ENCODE peak calls at places on chromosomes 2 and 18, in five cellular contexts. F is heart right ventricle; S is CD4-positive, CD25-positive, alpha-beta regulatory T cell; Z is Panc1; N is astrocyte. Y is an unnamed sample. For H3K27me3 and H3K4me1, the result is how much of the 10 kb centered on the place peaks cover.

GRCh38 chr18:44589709-44590108 is 91.0 kb upstream of the SETBP1 start:
- DNase-seq in Z (no peak), N (peak), S (no peak), F (no peak), Y (no peak)

GRCh38 chr2:158179660-158180059 is 78.0 kb downstream of the UPP2 start:
- DNase-seq in F (no peak), Z (no peak), N (no peak), S (no peak), Y (peak)

GRCh38 chr2:128177315-128177714 is 86.3 kb downstream of the UGGT1 start:
- DNase-seq in F (no peak), S (no peak), N (no peak), Z (no peak), Y (no peak)

GRCh38 chr2:26666671-26667070 is 25.5 kb upstream of the CIB4 start:
- DNase-seq in N (no peak), Z (no peak), S (no peak), F (no peak), Y (no peak)

GRCh38 chr2:106631281-106631680 is 144.1 kb downstream of the CD8B2 start:
- DNase-seq in N (no peak), Z (no peak), S (no peak), F (no peak), Y (no peak)

GRCh38 chr18:44536619-44537018 is 144.1 kb upstream of the SETBP1 start:
- DNase-seq in N (no peak), Z (no peak), S (no peak), F (no peak), Y (no peak)

GRCh38 chr18:6236258-6236657 is 178.5 kb downstream of the L3MBTL4 start:
- DNase-seq in F (no peak), N (no peak), Z (no peak), S (no peak), Y (no peak)

GRCh38 chr2:207765541-207765940 is 4.2 kb downstream of the FZD5 start:
- DNase-seq in Z (no peak), N (no peak), S (no peak), F (no peak), Y (no peak)

GRCh38 chr2:239466046-239466754 is 65.4 kb upstream of the HDAC4 start:
- DNase-seq in N (no peak), Z (no peak), S (no peak), F (no peak), Y (no peak)

GRCh38 chr2:17479875-17480274 is 38.4 kb downstream of the RAD51AP2 start:
- DNase-seq in S (no peak), N (peak), Z (no peak), F (no peak), Y (no peak)

GRCh38 chr2:32900246-32901000 is 46.3 kb upstream of the LTBP1 start:
- DNase-seq in F (no peak), N (no peak), S (no peak), Z (no peak), Y (no peak)

GRCh38 chr2:10932345-10933151 is 20.8 kb downstream of the KCNF1 start:
- DNase-seq in Z (no peak), F (no peak), S (no peak), N (no peak), Y (no peak)

GRCh38 chr2:10934308-10934978 is 22.7 kb downstream of the KCNF1 start:
- DNase-seq in N (no peak), Z (no peak), F (no peak), S (no peak), Y (no peak)

GRCh38 chr2:10931710-10932255 is 20.0 kb downstream of the KCNF1 start:
- DNase-seq in N (peak), Z (peak), F (no peak), S (no peak), Y (no peak)

GRCh38 chr2:10933700-10934225 is 22.0 kb downstream of the KCNF1 start:
- DNase-seq in Z (no peak), S (no peak), F (no peak), N (no peak), Y (no peak)

DNA sequence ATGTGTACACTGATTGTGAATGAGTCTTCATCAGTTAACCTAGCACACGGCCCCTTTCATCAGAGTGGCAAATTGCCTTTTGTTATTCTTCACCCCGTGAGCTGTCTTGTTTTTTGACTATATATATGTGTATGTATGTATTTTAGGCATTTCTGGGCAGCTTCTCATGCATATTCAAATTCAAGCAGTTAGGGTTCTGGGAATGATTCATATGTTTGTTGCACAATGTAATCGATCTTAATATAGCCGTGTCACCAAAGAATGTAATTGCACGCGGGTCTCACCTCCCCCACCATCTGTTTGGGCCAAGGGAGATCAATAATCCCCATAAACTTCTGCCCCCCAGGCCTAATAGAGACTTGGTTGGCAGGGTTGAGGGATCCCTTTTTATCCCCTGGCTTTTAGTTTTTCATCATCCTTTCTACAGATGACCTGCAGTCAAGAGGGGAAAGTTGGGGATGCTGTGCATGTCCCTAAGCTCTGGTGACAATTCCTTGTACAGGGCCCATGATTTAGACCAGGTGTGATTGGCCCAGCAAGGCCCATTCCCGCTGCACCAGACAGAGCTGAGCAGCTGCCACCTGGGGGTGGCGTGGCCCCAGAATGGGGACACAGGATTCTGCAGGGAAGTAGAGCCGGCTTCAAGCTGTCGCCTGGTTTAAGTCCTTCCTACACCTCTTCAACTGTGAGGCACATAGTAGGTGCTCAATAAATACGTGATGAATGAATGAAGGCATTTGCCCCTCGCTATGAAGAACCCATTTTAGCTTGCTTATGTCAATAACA is 19.2 kb downstream of the KCNF1 start:
- DNase-seq in S (no peak), F (no peak), N (peak), Z (no peak), Y (no peak)
- H3K27me3 ChIP-seq in S (under half), F (under half), N (under half), Z (under half), Y (under half)

DNA sequence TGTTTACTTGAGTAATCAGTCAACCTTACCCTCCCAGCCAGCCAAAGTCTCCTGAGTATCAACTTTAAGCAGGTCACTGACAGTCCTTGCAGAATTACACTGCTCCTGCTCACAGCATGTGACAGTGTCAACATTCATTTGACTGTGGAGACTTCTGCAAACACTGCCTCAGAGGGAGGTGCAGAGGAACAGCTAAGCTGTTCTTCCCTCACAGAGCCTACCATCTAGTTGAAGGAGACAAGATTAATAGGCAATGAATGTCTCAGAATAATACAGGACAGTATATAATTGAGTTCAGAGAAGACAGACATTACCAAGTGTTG is 11.9 kb downstream of the SLC14A2 start:
- DNase-seq in F (no peak), N (no peak), Z (no peak), S (no peak), Y (no peak)
- H3K27ac ChIP-seq in F (no peak), N (no peak), Z (no peak), S (no peak), Y (no peak)

DNA sequence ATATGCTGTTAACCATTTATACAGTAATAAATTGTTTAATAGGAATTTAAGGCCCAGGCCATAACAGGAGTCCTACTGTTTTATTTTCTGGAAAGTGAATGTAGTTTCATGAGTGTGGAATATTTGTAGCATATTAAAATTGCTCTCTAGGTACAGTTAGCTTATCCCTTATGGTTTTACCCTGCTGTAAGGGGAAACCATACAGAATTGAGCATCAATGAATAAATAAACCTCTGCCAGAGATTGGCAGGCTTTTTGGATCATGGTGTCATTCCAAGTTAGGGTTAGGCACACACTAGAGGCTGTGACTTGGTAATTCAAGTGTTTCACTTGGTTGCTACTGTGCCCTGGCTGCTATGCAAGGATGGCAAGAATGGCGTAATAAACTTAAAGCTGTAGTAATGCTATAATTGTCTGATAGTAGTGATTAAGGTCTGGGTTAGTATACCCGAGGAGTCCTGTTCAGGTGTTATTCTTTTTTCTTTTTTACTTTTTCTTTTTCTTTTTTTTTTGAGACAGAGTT is 30.4 kb downstream of the BMPR2 start:
- DNase-seq in S (no peak), N (no peak), Z (no peak), F (no peak), Y (no peak)
- H3K4me1 ChIP-seq in S (under half), N (under half), Z (under half), F (under half), Y (under half)

DNA sequence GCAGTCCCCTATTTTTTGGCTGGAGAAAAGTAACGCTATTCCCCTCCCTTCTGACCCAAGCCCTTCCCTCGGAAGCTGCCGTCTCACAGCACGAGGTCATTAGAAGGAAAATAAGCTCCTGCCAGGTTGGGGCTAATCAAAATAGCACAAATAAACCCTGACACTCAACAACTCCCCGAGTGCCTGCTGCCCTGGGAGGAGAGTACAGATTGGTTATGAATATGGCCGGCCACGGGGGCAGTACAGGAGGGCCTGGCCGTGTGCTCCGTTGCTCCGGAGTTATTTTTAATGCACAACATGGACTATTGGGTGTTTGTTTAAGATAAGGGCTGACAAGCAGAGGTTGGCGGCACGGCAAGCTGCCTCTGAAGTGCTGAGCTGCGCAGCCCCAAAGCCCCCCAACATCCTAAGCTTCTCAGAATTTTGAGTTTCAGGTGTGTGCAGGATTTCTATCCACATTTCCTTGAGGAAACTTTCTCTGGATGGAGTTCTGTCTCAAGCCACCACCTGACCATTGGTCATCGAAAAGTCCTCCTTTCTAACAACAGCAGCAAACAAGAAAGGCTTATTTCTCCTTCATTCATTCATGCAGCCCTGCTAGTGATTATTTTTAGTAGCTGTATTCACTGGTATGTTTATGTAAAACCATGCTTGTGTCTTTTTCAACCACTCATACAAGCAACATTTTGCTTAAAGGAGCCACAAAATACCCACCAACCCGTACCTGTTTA is 58.7 kb downstream of the PAX3 start:
- DNase-seq in Z (no peak), N (no peak), F (peak), S (no peak), Y (no peak)
- H3K27me3 ChIP-seq in Z (under half), N (under half), F (under half), S (under half), Y (under half)

GRCh38 chr2:237968048-237968862 is 1.4 kb downstream of the UBE2F start:
- DNase-seq in N (peak), Z (no peak), S (peak), F (no peak), Y (peak)
- H3K27ac ChIP-seq in N (no peak), Z (peak), S (peak), F (peak), Y (peak)

GRCh38 chr2:154189963-154190362 is 318.2 kb downstream of the GALNT13 start:
- DNase-seq in Z (no peak), N (no peak), S (no peak), F (no peak), Y (no peak)
- H3K4me1 ChIP-seq in Z (under half), N (under half), S (under half), F (under half), Y (under half)

GRCh38 chr2:118527571-118527970 is 319.9 kb downstream of the EN1 start:
- DNase-seq in S (no peak), Z (no peak), N (no peak), F (no peak), Y (no peak)

GRCh38 chr2:118529931-118530330 is 317.5 kb downstream of the EN1 start:
- DNase-seq in S (no peak), Z (no peak), F (no peak), N (no peak), Y (no peak)

GRCh38 chr2:118535818-118536212 is 311.6 kb downstream of the EN1 start:
- DNase-seq in Z (no peak), S (no peak), N (no peak), F (no peak), Y (no peak)

GRCh38 chr2:118535171-118535817 is 312.2 kb downstream of the EN1 start:
- DNase-seq in S (no peak), Z (no peak), N (no peak), F (no peak), Y (no peak)

GRCh38 chr2:118530976-118531375 is 316.5 kb downstream of the EN1 start:
- DNase-seq in F (no peak), S (no peak), Z (no peak), N (peak), Y (no peak)
- H3K27me3 ChIP-seq in F (under half), S (under half), Z (under half), N (under half), Y (under half)

GRCh38 chr2:182456784-182457183 is 29.9 kb upstream of the PDE1A start:
- DNase-seq in F (no peak), Z (no peak), S (no peak), N (peak), Y (no peak)
- H3K27ac ChIP-seq in F (no peak), Z (no peak), S (no peak), N (no peak), Y (no peak)

Y was measured in CD8-positive, alpha-beta memory T cell.